ENCODE peak calls at places on chromosomes 16 and 17, in eight cellular contexts. F is endothelial cell of umbilical vein, E is A549, Q is A673, U is heart right ventricle, V is psoas muscle, H is mammary epithelial cell, X is GM23338. N is an unnamed sample. For H3K4me1, the result is how much of the 10 kb centered on the place peaks cover.

GRCh38 chr17:82905130-82905529 is 65.3 kb upstream of the ZNF750 start:
- DNase-seq in F (no peak), E (no peak), Q (no peak), U (no peak), V (no peak), H (no peak), X (no peak), N (no peak)

GRCh38 chr17:49784636-49785035 is 3.8 kb upstream of the KAT7 start:
- DNase-seq in F (no peak), E (no peak), Q (no peak), U (no peak), V (no peak), H (no peak), X (no peak), N (no peak)

GRCh38 chr17:43351686-43352085 is 47.1 kb upstream of the ARL4D start:
- DNase-seq in F (no peak), E (no peak), Q (no peak), U (no peak), V (no peak), H (no peak), X (no peak), N (no peak)

GRCh38 chr17:791807-792206 is 9.7 kb downstream of the MRM3 start:
- DNase-seq in F (no peak), E (no peak), Q (no peak), U (no peak), V (no peak), H (no peak), X (no peak), N (no peak)

GRCh38 chr17:47120521-47121095 is 68.5 kb downstream of the CDC27 start:
- DNase-seq in F (no peak), E (no peak), Q (no peak), U (no peak), V (no peak), H (no peak), X (no peak), N (peak)

GRCh38 chr16:29789775-29790182 is 772 bp upstream of the KIF22 start:
- DNase-seq in F (no peak), E (no peak), Q (no peak), U (no peak), V (no peak), H (no peak), X (peak), N (no peak)

GRCh38 chr16:70649300-70649699 is 2.9 kb downstream of the IL34 start:
- DNase-seq in F (no peak), E (no peak), Q (no peak), U (no peak), V (no peak), H (no peak), X (no peak), N (peak)

GRCh38 chr17:58539703-58540102 is 25.3 kb upstream of the MTMR4 start:
- DNase-seq in F (no peak), E (no peak), Q (no peak), U (no peak), V (no peak), H (no peak), X (no peak), N (no peak)

GRCh38 chr16:1154887-1155331 is 2.0 kb downstream of the CACNA1H start:
- DNase-seq in F (no peak), E (peak), Q (no peak), U (no peak), V (no peak), H (no peak), X (no peak), N (peak)

GRCh38 chr16:84414789-84415326 is 46.5 kb downstream of the ATP2C2 start:
- DNase-seq in F (no peak), E (no peak), Q (no peak), U (peak), V (no peak), H (no peak), X (no peak), N (no peak)

GRCh38 chr17:2011421-2012371 is 13.4 kb downstream of the RTN4RL1 start:
- DNase-seq in F (no peak), E (no peak), Q (peak), U (no peak), V (peak), H (peak), X (peak), N (peak)

GRCh38 chr16:24131294-24131693 is 124.8 kb upstream of the CACNG3 start:
- DNase-seq in F (no peak), E (no peak), Q (no peak), U (no peak), V (no peak), H (no peak), X (no peak), N (no peak)

GRCh38 chr17:45783593-45784292 is 377 bp upstream of the CRHR1 start:
- DNase-seq in F (no peak), E (no peak), Q (peak), U (no peak), V (peak), H (no peak), X (peak), N (no peak)

GRCh38 chr17:66848496-66848895 is 13.6 kb downstream of the CACNG5 start:
- DNase-seq in F (no peak), E (no peak), Q (no peak), U (no peak), V (no peak), H (no peak), X (no peak), N (no peak)

GRCh38 chr17:61454932-61455753 is 2.9 kb downstream of the TBX4 start:
- DNase-seq in F (no peak), E (no peak), Q (no peak), U (no peak), V (no peak), H (no peak), X (peak), N (peak)

GRCh38 chr17:72542317-72542716 is 421.5 kb downstream of the SOX9 start:
- DNase-seq in F (no peak), E (no peak), Q (no peak), U (no peak), V (no peak), H (no peak), X (no peak), N (no peak)

GRCh38 chr16:78659668-78660217 is 560.3 kb downstream of the WWOX start:
- DNase-seq in F (no peak), E (no peak), Q (no peak), U (no peak), V (no peak), H (no peak), X (no peak), N (no peak)

GRCh38 chr17:22158364-22158763 is 466.0 kb downstream of the KCNJ18 start:
- DNase-seq in F (no peak), E (no peak), Q (no peak), U (no peak), V (no peak), H (no peak), X (no peak), N (no peak)

GRCh38 chr16:4319454-4319853 is 3.6 kb downstream of the GLIS2 start:
- DNase-seq in F (no peak), E (no peak), Q (no peak), U (no peak), V (peak), H (peak), X (no peak), N (no peak)

GRCh38 chr17:32461853-32462617 is 17.7 kb downstream of the PSMD11 start:
- DNase-seq in F (peak), E (peak), Q (peak), U (no peak), V (no peak), H (peak), X (peak), N (peak)

GRCh38 chr16:48879173-48879926 is 269.4 kb upstream of the N4BP1 start:
- DNase-seq in F (no peak), E (no peak), Q (no peak), U (no peak), V (no peak), H (no peak), X (no peak), N (no peak)

GRCh38 chr16:66824006-66824405 is 6.8 kb downstream of the NAE1 start:
- DNase-seq in F (no peak), E (no peak), Q (no peak), U (no peak), V (no peak), H (peak), X (no peak), N (peak)

GRCh38 chr17:50564916-50565315 is 4.4 kb downstream of the CACNA1G start:
- DNase-seq in F (no peak), E (peak), Q (peak), U (peak), V (peak), H (peak), X (no peak), N (peak)

GRCh38 chr17:13575922-13576419 is 25.8 kb downstream of the HS3ST3A1 start:
- DNase-seq in F (no peak), E (no peak), Q (no peak), U (no peak), V (no peak), H (no peak), X (peak), N (peak)

GRCh38 chr16:87404764-87405625 is 12.9 kb downstream of the MAP1LC3B start:
- DNase-seq in F (no peak), E (no peak), Q (no peak), U (no peak), V (no peak), H (no peak), X (no peak), N (no peak)

GRCh38 chr17:67974186-67974585 is 22.1 kb downstream of the C17orf58 start:
- DNase-seq in F (peak), E (no peak), Q (no peak), U (no peak), V (no peak), H (no peak), X (peak), N (no peak)

DNA sequence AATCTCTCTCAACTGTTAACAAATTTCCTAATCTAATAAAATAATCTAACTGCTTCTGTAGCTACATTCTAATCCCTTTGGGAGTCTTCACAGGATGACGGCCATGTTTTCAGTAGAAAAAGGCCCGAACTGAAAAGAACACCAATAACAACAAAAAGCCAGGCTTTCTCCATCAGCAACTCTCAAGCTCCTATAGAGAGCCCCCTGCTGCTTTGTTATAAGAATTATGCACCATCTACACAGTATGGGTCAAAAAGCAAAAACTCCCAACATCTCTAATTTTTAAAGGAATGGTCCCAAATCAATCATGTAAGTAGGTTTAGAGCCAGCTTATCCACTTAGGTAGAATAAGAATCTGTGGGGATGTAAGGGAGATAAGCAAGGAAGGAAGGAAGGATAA is 163.6 kb upstream of the C17orf78 start:
- DNase-seq in F (peak), E (no peak), Q (peak), U (no peak), V (no peak), H (no peak), X (no peak), N (peak)
- TF ChIP-seq CTCF in F (peak), E (no peak), Q (no peak), U (no peak), V (no peak), H (no peak), X (no peak), N (peak)

DNA sequence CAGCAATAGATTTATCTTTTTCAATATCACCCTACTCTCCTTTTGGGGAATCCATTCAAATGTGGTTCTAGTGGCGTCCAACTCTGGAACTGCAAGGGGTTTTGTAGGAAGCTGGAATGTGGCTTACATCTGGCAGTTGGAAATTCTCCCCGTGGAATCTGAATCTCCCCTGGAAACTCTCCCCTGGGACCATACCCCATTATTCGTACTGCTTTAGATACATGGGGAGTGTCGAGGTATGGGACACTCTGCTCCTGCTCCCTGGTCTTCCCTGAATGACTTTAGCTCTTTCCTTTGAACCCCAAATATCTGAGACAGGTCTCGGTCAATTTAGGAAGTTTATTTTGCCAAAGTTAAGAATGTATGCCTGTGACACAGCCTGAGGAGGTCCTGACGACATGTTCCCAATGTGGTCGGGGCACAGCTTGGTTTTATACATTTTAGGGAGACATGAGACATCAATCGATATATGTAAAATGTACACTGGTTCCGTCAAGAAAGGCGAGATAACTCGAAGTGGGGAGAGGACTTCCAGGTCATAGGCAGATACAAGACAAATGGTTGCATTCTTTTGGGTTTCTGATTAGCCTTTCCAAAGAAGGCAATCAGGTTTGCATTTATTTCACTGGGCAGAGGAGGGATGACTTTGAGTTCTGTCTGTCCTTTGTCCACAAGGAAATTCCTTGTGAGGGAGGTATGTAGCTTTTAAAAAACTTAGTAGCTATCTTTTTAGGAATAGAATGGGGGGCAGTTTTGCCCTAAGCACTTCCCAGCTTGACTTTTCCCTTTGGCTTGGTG is 89.1 kb upstream of the CORO6 start:
- DNase-seq in F (no peak), E (no peak), Q (no peak), U (no peak), V (no peak), H (no peak), X (peak), N (no peak)
- H3K4me1 ChIP-seq in F (under half), E (under half), Q (under half), U (half or more), V (half or more), H (under half), X (under half), N (under half)

GRCh38 chr16:17729820-17730219 is 259.1 kb upstream of the XYLT1 start:
- DNase-seq in F (no peak), E (no peak), Q (no peak), U (no peak), V (no peak), H (no peak), X (no peak), N (no peak)
- TF ChIP-seq CTCF in F (no peak), E (no peak), Q (no peak), U (no peak), V (no peak), H (no peak), X (no peak), N (no peak)

GRCh38 chr17:81490599-81490992 is 22.0 kb downstream of the ACTG1 start:
- DNase-seq in F (no peak), E (no peak), Q (no peak), U (peak), V (no peak), H (no peak), X (no peak), N (no peak)
- H3K4me1 ChIP-seq in F (under half), E (under half), Q (under half), U (under half), V (under half), H (under half), X (under half), N (under half)

GRCh38 chr17:4525691-4526397 is 27.2 kb downstream of the SPNS2 start:
- DNase-seq in F (no peak), E (no peak), Q (no peak), U (no peak), V (no peak), H (no peak), X (no peak), N (no peak)
- TF ChIP-seq CTCF in F (no peak), E (no peak), Q (no peak), U (no peak), V (no peak), H (no peak), X (no peak), N (no peak)

GRCh38 chr16:10961231-10961630 is 16.9 kb downstream of the CLEC16A start:
- DNase-seq in F (no peak), E (no peak), Q (no peak), U (no peak), V (peak), H (peak), X (no peak), N (peak)

GRCh38 chr16:10965440-10966039 is 21.2 kb downstream of the CLEC16A start:
- DNase-seq in F (no peak), E (no peak), Q (no peak), U (no peak), V (no peak), H (no peak), X (no peak), N (no peak)

GRCh38 chr16:10966129-10966528 is 21.8 kb downstream of the CLEC16A start:
- DNase-seq in F (peak), E (no peak), Q (no peak), U (no peak), V (no peak), H (no peak), X (no peak), N (no peak)

GRCh38 chr16:10964891-10965326 is 20.5 kb downstream of the CLEC16A start:
- DNase-seq in F (no peak), E (no peak), Q (no peak), U (no peak), V (no peak), H (no peak), X (no peak), N (no peak)

GRCh38 chr16:10964039-10964890 is 19.9 kb downstream of the CLEC16A start:
- DNase-seq in F (peak), E (peak), Q (peak), U (peak), V (peak), H (peak), X (peak), N (peak)
- H3K4me1 ChIP-seq in F (under half), E (under half), Q (under half), U (under half), V (under half), H (under half), X (under half), N (under half)

GRCh38 chr16:85564277-85565051 is 48.7 kb upstream of the GSE1 start:
- DNase-seq in F (no peak), E (peak), Q (no peak), U (no peak), V (peak), H (peak), X (no peak), N (no peak)
- TF ChIP-seq CTCF in F (peak), E (peak), Q (peak), U (peak), V (peak), H (peak), X (peak), N (peak)

DNA sequence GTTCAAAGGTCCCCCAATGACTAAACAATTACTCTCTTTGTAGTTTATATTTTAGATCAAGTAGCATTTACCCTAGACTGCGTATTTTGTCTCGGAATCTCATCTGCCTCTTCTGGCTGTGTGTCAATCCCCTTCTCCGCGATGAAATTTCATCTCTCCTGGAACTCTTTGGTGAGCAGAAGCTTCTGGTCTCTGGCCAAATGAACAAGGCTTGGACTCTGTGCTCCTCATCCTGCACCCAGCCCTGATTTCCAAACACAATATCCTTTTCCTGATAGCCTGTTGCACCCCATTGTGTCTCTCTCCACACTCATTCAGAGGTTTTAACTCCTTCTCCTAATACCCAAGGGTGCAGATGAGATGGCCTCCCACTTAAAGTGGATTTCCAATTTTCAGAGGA is 609.4 kb upstream of the CDH5 start:
- DNase-seq in F (no peak), E (no peak), Q (no peak), U (no peak), V (no peak), H (no peak), X (no peak), N (no peak)
- H3K4me1 ChIP-seq in F (under half), E (under half), Q (under half), U (under half), V (under half), H (under half), X (under half), N (under half)

GRCh38 chr17:55825213-55825612 is 74.4 kb downstream of the PCTP start:
- DNase-seq in F (peak), E (peak), Q (peak), U (no peak), V (no peak), H (peak), X (peak), N (no peak)
- TF ChIP-seq CTCF in F (peak), E (peak), Q (peak), U (peak), V (peak), H (peak), X (peak), N (no peak)

N was measured in fibroblast of lung.